ENCODE peak calls at places on chromosomes 5 and 9, in seven cellular contexts. One of them, this sample, is unnamed.

GRCh38 chr5:114360816-114361723 is 800 bp upstream of the KCNN2 start:
- DNase-seq in mesendoderm: peak
- DNase-seq in H1: peak
- DNase-seq in IMR-90: peak
- DNase-seq in mesenchymal stem cell: peak
- DNase-seq in H9: peak
- DNase-seq in trophoblast cell: no peak
- DNase-seq in this sample: peak

GRCh38 chr5:42929871-42930270 is 110.2 kb downstream of the ANXA2R start:
- DNase-seq in trophoblast cell: no peak
- DNase-seq in mesenchymal stem cell: no peak
- DNase-seq in H9: no peak
- DNase-seq in IMR-90: peak
- DNase-seq in H1: no peak
- DNase-seq in mesendoderm: no peak
- DNase-seq in this sample: no peak

GRCh38 chr5:180047667-180048066 is 23.9 kb downstream of the RNF130 start:
- DNase-seq in trophoblast cell: no peak
- DNase-seq in H9: no peak
- DNase-seq in mesenchymal stem cell: no peak
- DNase-seq in IMR-90: no peak
- DNase-seq in mesendoderm: no peak
- DNase-seq in H1: no peak
- DNase-seq in this sample: no peak

GRCh38 chr9:87682618-87683017 is 43.3 kb upstream of the CTSL start:
- DNase-seq in H1: no peak
- DNase-seq in trophoblast cell: no peak
- DNase-seq in mesendoderm: no peak
- DNase-seq in mesenchymal stem cell: no peak
- DNase-seq in H9: no peak
- DNase-seq in IMR-90: no peak
- DNase-seq in this sample: no peak

GRCh38 chr9:89496645-89497044 is 1.3 kb downstream of the SEMA4D start:
- DNase-seq in mesenchymal stem cell: no peak
- DNase-seq in H1: no peak
- DNase-seq in mesendoderm: no peak
- DNase-seq in trophoblast cell: no peak
- DNase-seq in IMR-90: no peak
- DNase-seq in H9: no peak
- DNase-seq in this sample: no peak

GRCh38 chr5:44827681-44828080 is 18.9 kb downstream of the MRPS30 start:
- DNase-seq in H1: no peak
- DNase-seq in H9: no peak
- DNase-seq in trophoblast cell: no peak
- DNase-seq in mesenchymal stem cell: no peak
- DNase-seq in mesendoderm: no peak
- DNase-seq in IMR-90: no peak
- DNase-seq in this sample: no peak

GRCh38 chr9:93136011-93136440 is 2.0 kb upstream of the NINJ1 start:
- DNase-seq in H1: no peak
- DNase-seq in mesendoderm: no peak
- DNase-seq in H9: no peak
- DNase-seq in trophoblast cell: no peak
- DNase-seq in mesenchymal stem cell: peak
- DNase-seq in IMR-90: peak
- DNase-seq in this sample: no peak

GRCh38 chr9:115845648-115846312 is 307.8 kb upstream of the PAPPA start:
- DNase-seq in mesendoderm: peak
- DNase-seq in IMR-90: peak
- DNase-seq in mesenchymal stem cell: peak
- DNase-seq in H1: no peak
- DNase-seq in H9: peak
- DNase-seq in trophoblast cell: peak
- DNase-seq in this sample: no peak

GRCh38 chr5:106940986-106941385 is 729.8 kb downstream of the EFNA5 start:
- DNase-seq in H1: no peak
- DNase-seq in mesendoderm: no peak
- DNase-seq in trophoblast cell: peak
- DNase-seq in H9: no peak
- DNase-seq in mesenchymal stem cell: no peak
- DNase-seq in IMR-90: no peak
- DNase-seq in this sample: no peak

GRCh38 chr9:14372437-14373318 is 58.7 kb upstream of the NFIB start:
- DNase-seq in trophoblast cell: peak
- DNase-seq in H1: no peak
- DNase-seq in mesenchymal stem cell: peak
- DNase-seq in mesendoderm: peak
- DNase-seq in H9: peak
- DNase-seq in IMR-90: peak
- DNase-seq in this sample: no peak

GRCh38 chr9:70389642-70390266 is 24.7 kb downstream of the KLF9 start:
- DNase-seq in IMR-90: peak
- DNase-seq in trophoblast cell: no peak
- DNase-seq in mesendoderm: peak
- DNase-seq in H1: no peak
- DNase-seq in H9: no peak
- DNase-seq in mesenchymal stem cell: peak
- DNase-seq in this sample: no peak
- H3K4me2 ChIP-seq in IMR-90: no peak
- H3K4me2 ChIP-seq in trophoblast cell: no peak
- H3K4me2 ChIP-seq in mesendoderm: no peak
- H3K4me2 ChIP-seq in H1: no peak
- H3K4me2 ChIP-seq in H9: no peak
- H3K4me2 ChIP-seq in mesenchymal stem cell: no peak
- H3K4me2 ChIP-seq in this sample: no peak

GRCh38 chr5:58265531-58265930 is 194.4 kb downstream of the PLK2 start:
- DNase-seq in mesenchymal stem cell: no peak
- DNase-seq in trophoblast cell: no peak
- DNase-seq in mesendoderm: no peak
- DNase-seq in H1: no peak
- DNase-seq in H9: no peak
- DNase-seq in IMR-90: no peak
- DNase-seq in this sample: no peak
- H2BK5ac ChIP-seq in mesenchymal stem cell: no peak
- H2BK5ac ChIP-seq in trophoblast cell: no peak
- H2BK5ac ChIP-seq in mesendoderm: no peak
- H2BK5ac ChIP-seq in H1: no peak
- H2BK5ac ChIP-seq in H9: no peak
- H2BK5ac ChIP-seq in IMR-90: no peak
- H2BK5ac ChIP-seq in this sample: no peak

GRCh38 chr9:121182437-121182836 is 19.2 kb downstream of the RAB14 start:
- DNase-seq in IMR-90: no peak
- DNase-seq in trophoblast cell: no peak
- DNase-seq in H9: no peak
- DNase-seq in H1: no peak
- DNase-seq in mesendoderm: no peak
- DNase-seq in mesenchymal stem cell: no peak
- DNase-seq in this sample: no peak
- H3K4me2 ChIP-seq in IMR-90: no peak
- H3K4me2 ChIP-seq in trophoblast cell: no peak
- H3K4me2 ChIP-seq in H9: no peak
- H3K4me2 ChIP-seq in H1: no peak
- H3K4me2 ChIP-seq in mesendoderm: no peak
- H3K4me2 ChIP-seq in mesenchymal stem cell: no peak
- H3K4me2 ChIP-seq in this sample: no peak

DNA sequence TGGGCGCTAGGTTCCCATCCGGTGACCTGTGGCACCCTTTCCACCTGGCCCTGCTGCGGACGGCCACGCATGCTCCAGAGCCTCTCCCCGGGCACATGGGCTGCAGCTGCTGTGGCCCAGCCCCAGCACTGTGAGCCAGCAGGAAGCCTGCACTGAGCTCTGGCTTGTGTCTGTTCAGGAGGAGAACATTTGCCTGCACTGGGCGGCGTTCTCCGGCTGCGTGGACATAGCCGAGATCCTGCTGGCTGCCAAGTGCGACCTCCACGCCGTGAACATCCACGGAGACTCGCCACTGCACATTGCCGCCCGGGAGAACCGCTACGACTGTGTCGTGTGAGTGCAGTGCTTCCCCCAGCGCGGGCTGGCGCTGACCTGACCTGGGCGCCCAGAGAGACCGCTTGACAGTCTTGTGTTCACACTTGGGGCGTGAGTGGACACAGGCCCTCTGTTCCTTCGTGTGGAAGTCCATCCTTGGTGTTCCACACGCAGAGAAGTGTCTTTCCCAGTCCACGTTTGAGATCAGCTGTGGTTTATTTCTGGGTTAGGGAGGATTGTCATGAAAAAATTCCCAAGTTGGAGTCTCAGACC is 66.2 kb upstream of the CACNA1B start:
- DNase-seq in H9: no peak
- DNase-seq in H1: no peak
- DNase-seq in IMR-90: no peak
- DNase-seq in mesendoderm: no peak
- DNase-seq in trophoblast cell: no peak
- DNase-seq in mesenchymal stem cell: no peak
- DNase-seq in this sample: no peak
- H2BK5ac ChIP-seq in H9: no peak
- H2BK5ac ChIP-seq in H1: no peak
- H2BK5ac ChIP-seq in IMR-90: no peak
- H2BK5ac ChIP-seq in mesendoderm: no peak
- H2BK5ac ChIP-seq in trophoblast cell: no peak
- H2BK5ac ChIP-seq in mesenchymal stem cell: no peak
- H2BK5ac ChIP-seq in this sample: peak

GRCh38 chr5:89981871-89982773 is 427.4 kb downstream of the CETN3 start:
- DNase-seq in trophoblast cell: no peak
- DNase-seq in mesenchymal stem cell: peak
- DNase-seq in mesendoderm: no peak
- DNase-seq in H1: no peak
- DNase-seq in IMR-90: no peak
- DNase-seq in H9: no peak
- DNase-seq in this sample: no peak
- H3K4me2 ChIP-seq in trophoblast cell: no peak
- H3K4me2 ChIP-seq in mesenchymal stem cell: no peak
- H3K4me2 ChIP-seq in mesendoderm: no peak
- H3K4me2 ChIP-seq in H1: no peak
- H3K4me2 ChIP-seq in IMR-90: no peak
- H3K4me2 ChIP-seq in H9: no peak
- H3K4me2 ChIP-seq in this sample: no peak

GRCh38 chr5:136808756-136809155 is 443.4 kb upstream of the TRPC7 start:
- DNase-seq in mesenchymal stem cell: no peak
- DNase-seq in trophoblast cell: no peak
- DNase-seq in H9: no peak
- DNase-seq in mesendoderm: no peak
- DNase-seq in H1: no peak
- DNase-seq in IMR-90: no peak
- DNase-seq in this sample: no peak

GRCh38 chr5:136809382-136809781 is 444.0 kb upstream of the TRPC7 start:
- DNase-seq in mesenchymal stem cell: peak
- DNase-seq in H9: no peak
- DNase-seq in trophoblast cell: no peak
- DNase-seq in mesendoderm: no peak
- DNase-seq in H1: no peak
- DNase-seq in IMR-90: no peak
- DNase-seq in this sample: no peak

GRCh38 chr5:136810198-136810823 is 445.0 kb upstream of the TRPC7 start:
- DNase-seq in H9: no peak
- DNase-seq in mesenchymal stem cell: peak
- DNase-seq in trophoblast cell: no peak
- DNase-seq in IMR-90: peak
- DNase-seq in H1: no peak
- DNase-seq in mesendoderm: no peak
- DNase-seq in this sample: no peak

GRCh38 chr5:136811086-136811485 is 445.7 kb upstream of the TRPC7 start:
- DNase-seq in H9: no peak
- DNase-seq in IMR-90: peak
- DNase-seq in mesendoderm: no peak
- DNase-seq in trophoblast cell: no peak
- DNase-seq in H1: no peak
- DNase-seq in mesenchymal stem cell: peak
- DNase-seq in this sample: no peak

DNA sequence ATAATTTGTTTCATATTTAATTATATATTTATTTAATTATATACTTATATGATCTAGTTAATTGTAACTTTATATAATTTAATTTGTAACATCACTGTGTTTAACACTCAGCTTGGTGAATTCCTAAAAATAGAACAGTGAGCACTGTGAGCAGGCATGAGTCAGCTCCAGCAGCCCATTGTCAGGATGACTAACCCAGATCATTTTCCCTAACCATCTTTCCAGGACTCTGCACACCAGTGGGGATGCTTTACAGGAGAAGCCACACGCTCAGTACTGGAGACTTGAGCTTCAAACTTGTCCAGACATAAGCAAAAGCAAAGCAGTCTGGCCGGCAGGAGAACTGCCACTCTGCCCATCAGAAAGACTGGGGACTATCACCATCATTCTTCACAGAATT is 446.2 kb upstream of the TRPC7 start:
- DNase-seq in IMR-90: peak
- DNase-seq in H9: no peak
- DNase-seq in mesenchymal stem cell: peak
- DNase-seq in mesendoderm: no peak
- DNase-seq in trophoblast cell: no peak
- DNase-seq in H1: no peak
- DNase-seq in this sample: no peak
- H2BK5ac ChIP-seq in IMR-90: no peak
- H2BK5ac ChIP-seq in H9: no peak
- H2BK5ac ChIP-seq in mesenchymal stem cell: no peak
- H2BK5ac ChIP-seq in mesendoderm: no peak
- H2BK5ac ChIP-seq in trophoblast cell: no peak
- H2BK5ac ChIP-seq in H1: no peak
- H2BK5ac ChIP-seq in this sample: no peak

This sample was measured in neuronal stem cell.